ENCODE peak calls at places on chromosomes 11 and 22, in nine cellular contexts. Q is astrocyte; R is transverse colon; A is right lobe of liver; P is H1; B is AG10803; M is CD8-positive, alpha-beta T cell; W is RWPE1; T is cardiac fibroblast. H is an unnamed sample.
A peak's percentile ranks its signal among the peaks of the same experiment; 100 is the strongest.

GRCh38 chr11:10500757-10501684 is 40.0 kb downstream of the RNF141 start:
- DNase-seq in Q (no peak), R (no peak), A (no peak), P (no peak), B (no peak), M (no peak), W (no peak), T (no peak), H (no peak)

GRCh38 chr11:14029415-14029814 is 66.9 kb downstream of the SPON1 start:
- DNase-seq in Q (no peak), R (no peak), A (no peak), P (no peak), B (no peak), M (no peak), W (no peak), T (peak; percentile 5), H (no peak)

GRCh38 chr11:134270250-134270714 is 5.9 kb upstream of the GLB1L3 start:
- DNase-seq in Q (no peak), R (no peak), A (no peak), P (no peak), B (peak; percentile 16), M (no peak), W (no peak), T (no peak), H (no peak)

GRCh38 chr11:134460881-134461280 is 48.8 kb upstream of the B3GAT1 start:
- DNase-seq in Q (no peak), R (no peak), A (no peak), P (no peak), B (no peak), M (no peak), W (no peak), T (no peak), H (no peak)

GRCh38 chr11:39673994-39674393 is 1785.5 kb downstream of the LRRC4C start:
- DNase-seq in Q (no peak), R (no peak), A (no peak), P (no peak), B (no peak), M (no peak), W (no peak), T (no peak), H (no peak)

GRCh38 chr11:134949121-134949591 is 537.1 kb upstream of the B3GAT1 start:
- DNase-seq in Q (peak; percentile 87), R (no peak), A (no peak), P (no peak), B (peak; percentile 91), M (no peak), W (peak; percentile 4), T (peak; percentile 83), H (no peak)

GRCh38 chr11:101582242-101583052 is 1.4 kb downstream of the TRPC6 start:
- DNase-seq in Q (no peak), R (no peak), A (no peak), P (no peak), B (no peak), M (no peak), W (peak; percentile 6), T (no peak), H (no peak)

GRCh38 chr11:88420165-88420781 is 82.7 kb upstream of the CTSC start:
- DNase-seq in Q (peak; percentile 48), R (no peak), A (no peak), P (no peak), B (peak; percentile 93), M (no peak), W (peak; percentile 72), T (peak; percentile 86), H (peak; percentile 86)

GRCh38 chr11:116312560-116313340 is 460.0 kb downstream of the BUD13 start:
- DNase-seq in Q (peak; percentile 48), R (peak; percentile 69), A (peak; percentile 91), P (no peak), B (peak; percentile 28), M (no peak), W (peak; percentile 50), T (peak; percentile 78), H (no peak)

GRCh38 chr11:102831128-102831708 is 12.2 kb downstream of the MMP3 start:
- DNase-seq in Q (no peak), R (peak; percentile 51), A (peak; percentile 67), P (no peak), B (peak; percentile 67), M (no peak), W (no peak), T (peak; percentile 13), H (peak; percentile 73)

GRCh38 chr11:65616575-65617001 is 1.0 kb downstream of the PCNX3 start:
- DNase-seq in Q (no peak), R (no peak), A (no peak), P (no peak), B (no peak), M (no peak), W (no peak), T (no peak), H (no peak)

GRCh38 chr11:70734911-70735310 is 336.6 kb downstream of the CTTN start:
- DNase-seq in Q (no peak), R (no peak), A (no peak), P (no peak), B (no peak), M (no peak), W (no peak), T (no peak), H (no peak)

GRCh38 chr11:98130117-98130625 is 890.6 kb upstream of the CNTN5 start:
- DNase-seq in Q (no peak), R (no peak), A (no peak), P (no peak), B (no peak), M (no peak), W (no peak), T (no peak), H (no peak)

GRCh38 chr11:130872961-130873360 is 43.3 kb downstream of the SNX19 start:
- DNase-seq in Q (peak; percentile 88), R (no peak), A (no peak), P (no peak), B (peak; percentile 70), M (no peak), W (peak; percentile 36), T (peak; percentile 26), H (peak; percentile 64)

GRCh38 chr22:47133263-47133662 is 370.8 kb downstream of the TBC1D22A start:
- DNase-seq in Q (no peak), R (no peak), A (no peak), P (no peak), B (peak; percentile 20), M (no peak), W (no peak), T (no peak), H (no peak)

GRCh38 chr22:28600546-28601143 is 79.0 kb downstream of the TTC28 start:
- DNase-seq in Q (peak; percentile 27), R (no peak), A (no peak), P (no peak), B (peak; percentile 67), M (peak; percentile 14), W (peak; percentile 16), T (peak; percentile 79), H (peak; percentile 68)

GRCh38 chr11:103832762-103833161 is 203.7 kb upstream of the DDI1 start:
- DNase-seq in Q (no peak), R (no peak), A (no peak), P (no peak), B (peak; percentile 13), M (no peak), W (no peak), T (no peak), H (no peak)

GRCh38 chr22:27391092-27391770 is 410.3 kb downstream of the MN1 start:
- DNase-seq in Q (peak; percentile 15), R (no peak), A (no peak), P (no peak), B (no peak), M (no peak), W (no peak), T (peak; percentile 66), H (no peak)

DNA sequence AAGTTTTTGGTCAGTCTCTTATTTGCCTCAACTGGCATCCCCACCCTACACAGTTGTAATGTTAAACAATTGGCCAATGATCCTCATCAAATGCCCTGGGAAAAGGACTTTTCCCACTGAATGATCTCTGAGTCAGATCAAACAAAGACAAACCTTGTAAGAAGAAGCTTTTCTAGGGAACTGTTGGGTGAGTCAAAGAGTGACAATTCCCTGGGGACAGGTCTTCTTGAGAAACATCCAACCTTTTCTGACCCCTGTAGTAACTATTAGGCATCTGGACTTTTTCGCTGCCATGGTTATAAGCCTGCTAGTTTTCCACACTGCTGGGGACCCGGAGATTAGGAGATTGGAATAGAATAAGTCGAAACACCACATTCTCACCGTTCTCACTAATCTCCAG is 789.8 kb upstream of the API5 start:
- DNase-seq in Q (no peak), R (no peak), A (no peak), P (no peak), B (peak; percentile 2), M (no peak), W (no peak), T (peak; percentile 58), H (peak; percentile 7)
- TF ChIP-seq CTCF in Q (no peak), R (no peak), A (no peak), P (no peak), B (no peak), M (no peak), W (no peak), T (no peak), H (no peak)

DNA sequence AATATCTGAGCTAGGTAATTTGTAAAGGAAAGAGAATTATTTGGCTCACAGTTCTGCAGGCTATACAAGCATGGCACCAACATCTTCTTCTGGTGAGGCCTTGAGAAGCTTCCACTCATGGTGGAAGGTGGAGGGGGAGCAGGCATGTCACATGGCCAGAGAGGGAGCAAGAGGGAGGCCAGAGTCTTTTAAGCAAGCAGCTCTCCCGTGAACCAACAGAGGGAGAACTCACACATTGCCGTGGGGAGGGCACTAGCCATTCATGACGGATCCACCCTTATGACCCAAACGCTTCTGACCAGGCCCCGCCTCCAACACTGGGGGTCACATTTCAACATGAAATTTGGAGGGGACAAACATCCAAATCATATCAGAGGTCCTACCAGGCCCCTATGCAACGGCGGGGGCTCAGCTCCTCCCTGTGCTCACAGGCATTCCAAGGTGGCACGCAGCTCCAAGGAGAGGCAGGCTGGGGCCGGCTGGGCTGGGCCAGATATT is 4.6 kb downstream of the C11orf96 start:
- DNase-seq in Q (no peak), R (no peak), A (no peak), P (no peak), B (peak; percentile 49), M (no peak), W (no peak), T (peak; percentile 58), H (peak; percentile 39)
- TF ChIP-seq CTCF in Q (peak; percentile 11), R (no peak), A (peak; percentile 27), P (peak; percentile 65), B (peak; percentile 49), M (no peak), W (no peak), T (peak; percentile 63), H (peak; percentile 63)

DNA sequence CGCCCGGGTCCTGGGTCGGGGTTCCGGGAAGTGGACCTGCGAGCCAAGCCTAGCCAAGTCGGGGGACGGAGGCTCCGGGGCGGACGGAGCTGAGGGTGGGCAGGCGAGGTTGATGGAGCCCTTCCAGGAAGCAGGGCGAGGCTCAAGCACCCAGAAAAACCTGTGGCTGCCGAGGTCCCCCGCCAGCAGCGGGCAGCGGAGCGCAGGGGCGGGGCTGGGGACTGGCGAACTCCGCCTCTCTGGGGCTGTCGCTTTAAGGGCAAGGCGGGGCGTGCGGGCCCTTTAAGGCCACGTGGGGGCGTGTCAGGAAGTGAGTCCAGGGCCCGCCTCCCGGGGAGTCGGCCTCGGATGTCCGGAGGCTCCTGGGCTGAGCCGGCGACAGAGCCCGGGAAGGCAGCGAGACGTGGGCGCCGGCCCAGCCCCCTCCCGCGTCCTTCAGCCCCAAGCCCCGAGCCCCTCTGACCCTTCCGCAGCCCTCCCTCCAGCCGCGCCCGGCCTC is at the start of gene SLC35C1:
- DNase-seq in Q (peak; percentile 85), R (peak; percentile 99), A (peak; percentile 98), P (peak; percentile 86), B (peak; percentile 93), M (peak; percentile 97), W (peak; percentile 93), T (peak; percentile 96), H (peak; percentile 91)
- TF ChIP-seq CTCF in Q (no peak), R (peak; percentile 5), A (peak; percentile 39), P (no peak), B (peak; percentile 13), M (no peak), W (no peak), T (peak; percentile 1), H (peak; percentile 65)

GRCh38 chr22:50399751-50400331 is 56.7 kb downstream of the PPP6R2 start:
- DNase-seq in Q (no peak), R (peak; percentile 41), A (no peak), P (peak; percentile 21), B (peak; percentile 24), M (peak; percentile 28), W (peak; percentile 2), T (peak; percentile 14), H (peak; percentile 6)
- TF ChIP-seq CTCF in Q (peak; percentile 7), R (peak; percentile 16), A (peak; percentile 36), P (peak; percentile 97), B (peak; percentile 48), M (no peak), W (peak; percentile 20), T (peak; percentile 61), H (peak; percentile 72)

H was measured in HFFc6.